ENCODE peak calls at places on chromosomes 6 and 20, in six cellular contexts. J is K562, Q is stomach, H is tibial nerve, A is sigmoid colon, I is H1. L is an unnamed sample. For H3K4me1, the result is how much of the 10 kb centered on the place peaks cover.

GRCh38 chr20:40251284-40251932 is 437.6 kb downstream of the MAFB start:
- DNase-seq in H (peak), A (no peak), Q (no peak), J (no peak), I (no peak), L (no peak)

GRCh38 chr20:47785321-47785899 is at the start of gene SULF2:
- DNase-seq in Q (peak), H (no peak), J (no peak), A (no peak), I (no peak), L (peak)

GRCh38 chr6:105968230-105968954 is 117.7 kb upstream of the PRDM1 start:
- DNase-seq in I (no peak), H (no peak), Q (no peak), A (no peak), J (no peak), L (no peak)

GRCh38 chr6:75202676-75203131 is 3.1 kb downstream of the COL12A1 start:
- DNase-seq in I (no peak), A (no peak), Q (no peak), J (no peak), H (peak), L (peak)

GRCh38 chr20:51569815-51570741 is 27.6 kb upstream of the NFATC2 start:
- DNase-seq in H (peak), A (no peak), I (no peak), Q (no peak), J (no peak), L (no peak)

GRCh38 chr6:108671175-108671574 is 110.5 kb downstream of the FOXO3 start:
- DNase-seq in H (no peak), J (no peak), A (no peak), Q (no peak), I (no peak), L (no peak)

GRCh38 chr6:141164042-141164748 is 968.5 kb upstream of the GJE1 start:
- DNase-seq in A (no peak), H (no peak), I (no peak), J (no peak), Q (peak), L (no peak)

GRCh38 chr20:9126527-9126926 is 57.6 kb downstream of the PLCB4 start:
- DNase-seq in J (no peak), H (no peak), I (no peak), Q (no peak), A (no peak), L (no peak)

GRCh38 chr6:44646355-44646754 is 258.8 kb downstream of the CDC5L start:
- DNase-seq in I (no peak), H (no peak), J (no peak), Q (no peak), A (no peak), L (no peak)

GRCh38 chr20:45341939-45342862 is 6.0 kb downstream of the SDC4 start:
- DNase-seq in J (peak), A (peak), H (no peak), I (no peak), Q (peak), L (peak)

GRCh38 chr6:100446115-100446921 is 18.4 kb downstream of the SIM1 start:
- DNase-seq in A (no peak), I (no peak), J (no peak), Q (no peak), H (no peak), L (no peak)

GRCh38 chr6:33212857-33213165 is 4.5 kb downstream of the RING1 start:
- DNase-seq in I (no peak), A (no peak), J (no peak), Q (no peak), H (no peak), L (no peak)

GRCh38 chr6:11869656-11870340 is 91.2 kb upstream of the ADTRP start:
- DNase-seq in H (no peak), J (no peak), Q (peak), I (no peak), A (no peak), L (peak)

GRCh38 chr20:52025938-52026337 is 165.6 kb downstream of the ZFP64 start:
- DNase-seq in I (no peak), H (no peak), A (no peak), J (no peak), Q (no peak), L (no peak)

GRCh38 chr6:131629656-131630055 is 1.6 kb upstream of the MED23 start:
- DNase-seq in H (no peak), I (no peak), A (no peak), Q (no peak), J (peak), L (no peak)

GRCh38 chr20:62487564-62488086 is 11.8 kb upstream of the GATA5 start:
- DNase-seq in J (peak), H (no peak), I (no peak), Q (peak), A (no peak), L (no peak)

GRCh38 chr6:142385352-142385751 is 83.5 kb downstream of the ADGRG6 start:
- DNase-seq in J (no peak), H (no peak), I (no peak), A (no peak), Q (no peak), L (no peak)

GRCh38 chr6:145278163-145278807 is 457.0 kb downstream of the EPM2A start:
- DNase-seq in J (no peak), Q (no peak), I (no peak), H (no peak), A (no peak), L (no peak)

GRCh38 chr6:47440722-47441121 is 36.9 kb upstream of the CD2AP start:
- DNase-seq in I (no peak), H (peak), A (no peak), Q (no peak), J (no peak), L (no peak)

GRCh38 chr6:128455959-128456358 is 64.4 kb downstream of the PTPRK start:
- DNase-seq in A (no peak), J (no peak), Q (no peak), I (no peak), H (no peak), L (no peak)

GRCh38 chr20:9912858-9913434 is 74.1 kb upstream of the PAK5 start:
- DNase-seq in I (no peak), A (no peak), Q (peak), H (peak), J (peak), L (peak)

GRCh38 chr6:44011350-44011925 is 115.8 kb downstream of the MRPL14 start:
- DNase-seq in Q (no peak), H (no peak), A (peak), J (no peak), I (no peak), L (no peak)

GRCh38 chr20:63979549-63980316 is at the start of gene SAMD10:
- DNase-seq in I (no peak), Q (peak), J (peak), H (peak), A (no peak), L (peak)

GRCh38 chr6:912871-913663 is 220.1 kb upstream of the EXOC2 start:
- DNase-seq in A (no peak), I (peak), J (peak), Q (peak), H (peak), L (no peak)

GRCh38 chr6:2839195-2839981 is 2.3 kb downstream of the SERPINB1 start:
- DNase-seq in Q (peak), A (no peak), I (no peak), J (no peak), H (no peak), L (no peak)

DNA sequence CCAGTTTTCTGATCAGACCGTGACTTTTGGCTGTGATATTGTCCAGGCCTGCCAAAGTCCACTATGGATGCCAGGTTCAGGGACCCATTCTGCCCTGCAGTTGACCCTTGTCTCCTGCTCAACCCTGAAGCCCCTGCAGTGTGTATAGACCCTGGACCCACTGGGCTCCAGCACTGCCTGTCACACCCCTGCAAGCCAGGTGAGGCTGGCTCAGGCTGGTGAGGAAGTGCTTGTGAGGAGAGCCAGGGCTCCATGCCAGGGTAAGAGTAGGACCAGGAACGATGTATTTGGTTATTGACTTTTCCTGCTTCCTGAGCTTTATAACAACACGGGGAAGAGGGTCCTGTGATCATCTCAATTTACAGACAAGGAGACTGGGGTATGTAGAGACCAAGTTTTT is 19.1 kb upstream of the CD93 start:
- DNase-seq in I (no peak), J (no peak), H (no peak), A (no peak), Q (no peak), L (no peak)
- H3K4me1 ChIP-seq in I (under half), J (under half), H (under half), A (under half), Q (under half), L (under half)

DNA sequence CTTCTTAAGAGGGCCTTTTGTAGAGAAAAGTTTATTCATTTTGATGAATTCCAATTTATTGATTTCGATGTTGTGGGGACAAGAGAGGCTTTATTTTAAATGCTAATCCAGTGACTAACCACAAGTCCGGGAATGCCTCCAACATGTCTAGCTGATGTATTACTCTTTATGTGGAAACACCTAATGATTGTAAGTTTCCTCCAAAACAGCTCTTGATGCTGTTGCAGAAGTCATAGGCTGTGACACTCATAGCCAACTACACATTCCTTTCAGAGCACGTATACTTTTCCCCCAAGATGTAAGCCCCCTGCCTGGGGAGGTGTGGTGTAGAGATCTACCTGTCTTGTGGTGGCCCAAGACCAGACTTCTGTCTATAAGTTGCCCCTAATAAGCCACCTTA is 61.3 kb upstream of the RNF24 start:
- DNase-seq in A (no peak), H (no peak), J (no peak), Q (no peak), I (no peak), L (no peak)
- TF ChIP-seq EP300 in A (no peak), H (no peak), J (no peak), Q (no peak), I (no peak), L (no peak)

GRCh38 chr20:1376007-1376406 is 16.8 kb downstream of the FKBP1A start:
- DNase-seq in Q (no peak), J (no peak), A (no peak), I (no peak), H (no peak), L (no peak)
- H3K4me1 ChIP-seq in Q (under half), J (under half), A (half or more), I (under half), H (half or more), L (under half)

GRCh38 chr6:154412106-154412820 is 55.7 kb upstream of the IPCEF1 start:
- DNase-seq in I (no peak), H (no peak), A (no peak), J (no peak), Q (no peak), L (no peak)

GRCh38 chr6:154411076-154411475 is 54.5 kb upstream of the IPCEF1 start:
- DNase-seq in H (no peak), J (no peak), Q (no peak), A (no peak), I (no peak), L (no peak)

GRCh38 chr6:154410619-154411044 is 54.0 kb upstream of the IPCEF1 start:
- DNase-seq in A (peak), J (no peak), I (no peak), Q (no peak), H (peak), L (peak)

GRCh38 chr6:154410215-154410614 is 53.6 kb upstream of the IPCEF1 start:
- DNase-seq in I (no peak), J (no peak), Q (no peak), H (no peak), A (no peak), L (no peak)

DNA sequence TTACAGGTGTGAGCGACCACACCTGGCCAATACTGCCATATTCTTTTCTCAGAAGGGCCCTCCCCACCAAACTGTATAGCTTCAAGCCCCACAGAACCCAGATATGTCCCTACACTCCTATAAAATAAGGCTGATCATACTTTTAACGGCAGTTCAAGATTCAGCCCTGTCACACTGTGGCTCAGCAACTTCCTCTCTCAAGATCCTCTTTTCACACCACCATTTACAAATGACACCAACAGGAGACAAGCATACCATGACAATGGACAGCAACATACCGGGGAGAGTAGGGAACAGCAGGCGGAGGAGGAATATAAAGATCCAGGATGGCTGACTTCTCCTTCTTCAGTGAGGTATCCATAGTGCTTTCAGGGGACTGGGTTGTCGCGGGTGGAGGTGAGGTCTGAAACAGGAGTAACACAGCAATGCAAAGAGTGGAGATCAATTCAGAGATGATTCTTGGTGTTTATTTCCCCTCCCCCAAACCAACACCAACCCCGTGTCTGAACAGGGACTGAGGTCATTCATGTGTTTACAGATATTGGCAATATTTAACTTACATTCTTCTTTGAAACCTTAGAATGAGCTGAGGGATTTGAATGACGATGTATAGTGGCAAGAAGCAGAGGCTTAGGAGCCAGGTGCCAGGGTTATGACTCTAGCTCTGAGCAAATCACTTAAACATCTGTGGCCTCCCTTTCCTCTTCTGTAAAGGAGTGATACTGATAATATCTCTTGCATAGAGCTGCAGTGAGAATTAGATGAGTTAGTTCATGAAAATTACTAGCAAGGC is 57.6 kb upstream of the IPCEF1 start:
- DNase-seq in A (no peak), I (no peak), H (no peak), Q (no peak), J (no peak), L (no peak)
- TF ChIP-seq EP300 in A (no peak), I (no peak), H (no peak), Q (no peak), J (no peak), L (no peak)

DNA sequence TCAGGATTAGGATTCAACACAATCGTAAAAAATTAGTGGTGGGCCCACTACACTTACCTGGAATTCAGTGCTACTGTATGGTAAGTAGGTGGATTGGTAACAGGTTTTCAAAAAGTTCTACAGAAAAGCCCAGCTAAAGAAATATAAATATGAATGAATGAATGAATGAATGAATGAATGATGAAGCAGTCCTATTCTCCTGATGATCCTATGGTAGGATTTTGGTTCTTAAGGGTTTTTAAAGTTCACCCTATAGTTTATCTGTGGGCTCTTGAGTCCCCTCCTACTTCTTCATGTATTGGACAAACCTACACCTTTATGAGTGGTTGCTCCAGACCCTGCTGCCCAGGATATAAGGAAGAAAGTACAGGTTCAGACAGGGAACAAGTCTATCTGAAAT is 89.5 kb upstream of the HEY2 start:
- DNase-seq in I (no peak), H (no peak), J (no peak), A (no peak), Q (no peak), L (no peak)
- H3K4me1 ChIP-seq in I (under half), H (under half), J (under half), A (under half), Q (under half), L (under half)